ENCODE peak calls at places on chromosomes 12 and 14, in six cellular contexts. One of them, this sample, is unnamed.
A peak's percentile ranks its signal among the peaks of the same experiment; 100 is the strongest.

GRCh38 chr14:93619176-93619793 is 169.0 kb downstream of the PRIMA1 start:
- DNase-seq in bronchial epithelial cell: peak; percentile 48
- DNase-seq in upper lobe of left lung: peak; percentile 28
- DNase-seq in heart left ventricle: no peak
- DNase-seq in fibroblast of pulmonary artery: peak; percentile 63
- DNase-seq in AG04450: no peak
- DNase-seq in this sample: peak; percentile 7

GRCh38 chr12:64883264-64884163 is 59.1 kb downstream of the TBC1D30 start:
- DNase-seq in bronchial epithelial cell: no peak
- DNase-seq in upper lobe of left lung: no peak
- DNase-seq in heart left ventricle: no peak
- DNase-seq in fibroblast of pulmonary artery: no peak
- DNase-seq in AG04450: no peak
- DNase-seq in this sample: no peak

GRCh38 chr12:109677323-109677722 is 36.3 kb upstream of the FAM222A start:
- DNase-seq in bronchial epithelial cell: no peak
- DNase-seq in upper lobe of left lung: no peak
- DNase-seq in heart left ventricle: no peak
- DNase-seq in fibroblast of pulmonary artery: no peak
- DNase-seq in AG04450: no peak
- DNase-seq in this sample: no peak

GRCh38 chr12:59938190-59938962 is 342.5 kb downstream of the SLC16A7 start:
- DNase-seq in bronchial epithelial cell: no peak
- DNase-seq in upper lobe of left lung: no peak
- DNase-seq in heart left ventricle: no peak
- DNase-seq in fibroblast of pulmonary artery: no peak
- DNase-seq in AG04450: no peak
- DNase-seq in this sample: no peak

GRCh38 chr12:28415755-28416154 is 225.5 kb downstream of the CCDC91 start:
- DNase-seq in bronchial epithelial cell: peak; percentile 71
- DNase-seq in upper lobe of left lung: no peak
- DNase-seq in heart left ventricle: no peak
- DNase-seq in fibroblast of pulmonary artery: peak; percentile 84
- DNase-seq in AG04450: peak; percentile 42
- DNase-seq in this sample: peak; percentile 69

GRCh38 chr12:115866909-115867525 is 410.5 kb downstream of the MED13L start:
- DNase-seq in bronchial epithelial cell: peak; percentile 28
- DNase-seq in upper lobe of left lung: no peak
- DNase-seq in heart left ventricle: no peak
- DNase-seq in fibroblast of pulmonary artery: no peak
- DNase-seq in AG04450: no peak
- DNase-seq in this sample: no peak

GRCh38 chr12:638948-639557 is 24.2 kb downstream of the NINJ2 start:
- DNase-seq in bronchial epithelial cell: no peak
- DNase-seq in upper lobe of left lung: no peak
- DNase-seq in heart left ventricle: no peak
- DNase-seq in fibroblast of pulmonary artery: no peak
- DNase-seq in AG04450: no peak
- DNase-seq in this sample: no peak

GRCh38 chr12:82996168-82996812 is 309.6 kb downstream of the TMTC2 start:
- DNase-seq in bronchial epithelial cell: peak; percentile 29
- DNase-seq in upper lobe of left lung: no peak
- DNase-seq in heart left ventricle: no peak
- DNase-seq in fibroblast of pulmonary artery: no peak
- DNase-seq in AG04450: no peak
- DNase-seq in this sample: no peak

GRCh38 chr14:96584199-96584906 is 82.2 kb downstream of the PAPOLA start:
- DNase-seq in bronchial epithelial cell: peak; percentile 10
- DNase-seq in upper lobe of left lung: peak; percentile 48
- DNase-seq in heart left ventricle: no peak
- DNase-seq in fibroblast of pulmonary artery: peak; percentile 10
- DNase-seq in AG04450: no peak
- DNase-seq in this sample: no peak

GRCh38 chr12:111826316-111826715 is 15.7 kb upstream of the MAPKAPK5 start:
- DNase-seq in bronchial epithelial cell: no peak
- DNase-seq in upper lobe of left lung: no peak
- DNase-seq in heart left ventricle: no peak
- DNase-seq in fibroblast of pulmonary artery: no peak
- DNase-seq in AG04450: no peak
- DNase-seq in this sample: no peak

GRCh38 chr12:100348657-100349454 is 8.0 kb upstream of the SLC17A8 start:
- DNase-seq in bronchial epithelial cell: peak; percentile 43
- DNase-seq in upper lobe of left lung: no peak
- DNase-seq in heart left ventricle: no peak
- DNase-seq in fibroblast of pulmonary artery: peak; percentile 48
- DNase-seq in AG04450: no peak
- DNase-seq in this sample: no peak

GRCh38 chr14:105060751-105061427 is 4.3 kb downstream of the GPR132 start:
- DNase-seq in bronchial epithelial cell: no peak
- DNase-seq in upper lobe of left lung: peak; percentile 71
- DNase-seq in heart left ventricle: no peak
- DNase-seq in fibroblast of pulmonary artery: no peak
- DNase-seq in AG04450: no peak
- DNase-seq in this sample: no peak

GRCh38 chr12:30796891-30797371 is 42.2 kb upstream of the CAPRIN2 start:
- DNase-seq in bronchial epithelial cell: peak; percentile 42
- DNase-seq in upper lobe of left lung: no peak
- DNase-seq in heart left ventricle: no peak
- DNase-seq in fibroblast of pulmonary artery: peak; percentile 39
- DNase-seq in AG04450: no peak
- DNase-seq in this sample: no peak

GRCh38 chr14:58100735-58101368 is 51.2 kb downstream of the ARMH4 start:
- DNase-seq in bronchial epithelial cell: peak; percentile 31
- DNase-seq in upper lobe of left lung: no peak
- DNase-seq in heart left ventricle: no peak
- DNase-seq in fibroblast of pulmonary artery: peak; percentile 53
- DNase-seq in AG04450: peak; percentile 42
- DNase-seq in this sample: no peak

GRCh38 chr12:89920866-89921265 is 212.2 kb upstream of the ATP2B1 start:
- DNase-seq in bronchial epithelial cell: no peak
- DNase-seq in upper lobe of left lung: no peak
- DNase-seq in heart left ventricle: no peak
- DNase-seq in fibroblast of pulmonary artery: no peak
- DNase-seq in AG04450: no peak
- DNase-seq in this sample: no peak

GRCh38 chr12:55718650-55719275 is 1.4 kb upstream of the RDH5 start:
- DNase-seq in bronchial epithelial cell: no peak
- DNase-seq in upper lobe of left lung: no peak
- DNase-seq in heart left ventricle: peak; percentile 46
- DNase-seq in fibroblast of pulmonary artery: no peak
- DNase-seq in AG04450: no peak
- DNase-seq in this sample: no peak

GRCh38 chr12:112606611-112607366 is 184.8 kb upstream of the RPH3A start:
- DNase-seq in bronchial epithelial cell: no peak
- DNase-seq in upper lobe of left lung: no peak
- DNase-seq in heart left ventricle: no peak
- DNase-seq in fibroblast of pulmonary artery: no peak
- DNase-seq in AG04450: no peak
- DNase-seq in this sample: no peak

GRCh38 chr14:75249251-75249957 is 29.2 kb upstream of the FOS start:
- DNase-seq in bronchial epithelial cell: peak; percentile 67
- DNase-seq in upper lobe of left lung: peak; percentile 62
- DNase-seq in heart left ventricle: no peak
- DNase-seq in fibroblast of pulmonary artery: no peak
- DNase-seq in AG04450: no peak
- DNase-seq in this sample: no peak

GRCh38 chr14:66657780-66658179 is 149.8 kb downstream of the GPHN start:
- DNase-seq in bronchial epithelial cell: no peak
- DNase-seq in upper lobe of left lung: no peak
- DNase-seq in heart left ventricle: no peak
- DNase-seq in fibroblast of pulmonary artery: no peak
- DNase-seq in AG04450: no peak
- DNase-seq in this sample: no peak

GRCh38 chr12:3289702-3290101 is 201.3 kb upstream of the PRMT8 start:
- DNase-seq in bronchial epithelial cell: no peak
- DNase-seq in upper lobe of left lung: no peak
- DNase-seq in heart left ventricle: no peak
- DNase-seq in fibroblast of pulmonary artery: no peak
- DNase-seq in AG04450: no peak
- DNase-seq in this sample: no peak

GRCh38 chr14:90628825-90629224 is 187.4 kb downstream of the TTC7B start:
- DNase-seq in bronchial epithelial cell: no peak
- DNase-seq in upper lobe of left lung: no peak
- DNase-seq in heart left ventricle: no peak
- DNase-seq in fibroblast of pulmonary artery: no peak
- DNase-seq in AG04450: no peak
- DNase-seq in this sample: no peak

GRCh38 chr14:63875311-63875710 is 22.5 kb downstream of the SYNE2 start:
- DNase-seq in bronchial epithelial cell: peak; percentile 84
- DNase-seq in upper lobe of left lung: peak; percentile 30
- DNase-seq in heart left ventricle: no peak
- DNase-seq in fibroblast of pulmonary artery: peak; percentile 97
- DNase-seq in AG04450: no peak
- DNase-seq in this sample: peak; percentile 99

GRCh38 chr14:50800032-50800431 is 30.9 kb downstream of the NIN start:
- DNase-seq in bronchial epithelial cell: peak; percentile 61
- DNase-seq in upper lobe of left lung: no peak
- DNase-seq in heart left ventricle: no peak
- DNase-seq in fibroblast of pulmonary artery: peak; percentile 15
- DNase-seq in AG04450: no peak
- DNase-seq in this sample: no peak
- TF ChIP-seq CTCF in bronchial epithelial cell: no peak
- TF ChIP-seq CTCF in upper lobe of left lung: no peak
- TF ChIP-seq CTCF in heart left ventricle: no peak
- TF ChIP-seq CTCF in fibroblast of pulmonary artery: no peak
- TF ChIP-seq CTCF in AG04450: no peak
- TF ChIP-seq CTCF in this sample: no peak

GRCh38 chr14:101363261-101363555 is 198.1 kb upstream of the DIO3 start:
- DNase-seq in bronchial epithelial cell: no peak
- DNase-seq in upper lobe of left lung: no peak
- DNase-seq in heart left ventricle: no peak
- DNase-seq in fibroblast of pulmonary artery: no peak
- DNase-seq in AG04450: no peak
- DNase-seq in this sample: no peak

GRCh38 chr14:101360045-101360931 is 201.0 kb upstream of the DIO3 start:
- DNase-seq in bronchial epithelial cell: no peak
- DNase-seq in upper lobe of left lung: peak; percentile 48
- DNase-seq in heart left ventricle: no peak
- DNase-seq in fibroblast of pulmonary artery: no peak
- DNase-seq in AG04450: no peak
- DNase-seq in this sample: no peak

GRCh38 chr14:101362529-101363260 is 198.6 kb upstream of the DIO3 start:
- DNase-seq in bronchial epithelial cell: no peak
- DNase-seq in upper lobe of left lung: no peak
- DNase-seq in heart left ventricle: no peak
- DNase-seq in fibroblast of pulmonary artery: no peak
- DNase-seq in AG04450: no peak
- DNase-seq in this sample: no peak

GRCh38 chr14:101361044-101361443 is 200.3 kb upstream of the DIO3 start:
- DNase-seq in bronchial epithelial cell: no peak
- DNase-seq in upper lobe of left lung: no peak
- DNase-seq in heart left ventricle: no peak
- DNase-seq in fibroblast of pulmonary artery: no peak
- DNase-seq in AG04450: no peak
- DNase-seq in this sample: no peak

GRCh38 chr14:101361451-101362433 is 199.6 kb upstream of the DIO3 start:
- DNase-seq in bronchial epithelial cell: no peak
- DNase-seq in upper lobe of left lung: no peak
- DNase-seq in heart left ventricle: no peak
- DNase-seq in fibroblast of pulmonary artery: no peak
- DNase-seq in AG04450: no peak
- DNase-seq in this sample: no peak
- H3K4me3 ChIP-seq in bronchial epithelial cell: no peak overlapping the region
- H3K4me3 ChIP-seq in upper lobe of left lung: no peak overlapping the region
- H3K4me3 ChIP-seq in heart left ventricle: no peak overlapping the region
- H3K4me3 ChIP-seq in fibroblast of pulmonary artery: no peak overlapping the region
- H3K4me3 ChIP-seq in AG04450: no peak overlapping the region
- H3K4me3 ChIP-seq in this sample: no peak overlapping the region

GRCh38 chr12:120738252-120739030 is 12.8 kb downstream of the ACADS start:
- DNase-seq in bronchial epithelial cell: no peak
- DNase-seq in upper lobe of left lung: no peak
- DNase-seq in heart left ventricle: no peak
- DNase-seq in fibroblast of pulmonary artery: no peak
- DNase-seq in AG04450: no peak
- DNase-seq in this sample: no peak
- TF ChIP-seq CTCF in bronchial epithelial cell: no peak
- TF ChIP-seq CTCF in upper lobe of left lung: no peak
- TF ChIP-seq CTCF in heart left ventricle: no peak
- TF ChIP-seq CTCF in fibroblast of pulmonary artery: no peak
- TF ChIP-seq CTCF in AG04450: no peak
- TF ChIP-seq CTCF in this sample: no peak

GRCh38 chr12:51386361-51386760 is 4.8 kb downstream of the GALNT6 start:
- DNase-seq in bronchial epithelial cell: peak; percentile 58
- DNase-seq in upper lobe of left lung: no peak
- DNase-seq in heart left ventricle: no peak
- DNase-seq in fibroblast of pulmonary artery: no peak
- DNase-seq in AG04450: no peak
- DNase-seq in this sample: no peak
- H3K4me3 ChIP-seq in bronchial epithelial cell: no peak overlapping the region
- H3K4me3 ChIP-seq in upper lobe of left lung: no peak overlapping the region
- H3K4me3 ChIP-seq in heart left ventricle: no peak overlapping the region
- H3K4me3 ChIP-seq in fibroblast of pulmonary artery: no peak overlapping the region
- H3K4me3 ChIP-seq in AG04450: no peak overlapping the region
- H3K4me3 ChIP-seq in this sample: no peak overlapping the region

GRCh38 chr14:77061630-77062029 is 33.1 kb upstream of the IRF2BPL start:
- DNase-seq in bronchial epithelial cell: no peak
- DNase-seq in upper lobe of left lung: no peak
- DNase-seq in heart left ventricle: no peak
- DNase-seq in fibroblast of pulmonary artery: no peak
- DNase-seq in AG04450: no peak
- DNase-seq in this sample: no peak

GRCh38 chr14:77058785-77059184 is 30.3 kb upstream of the IRF2BPL start:
- DNase-seq in bronchial epithelial cell: no peak
- DNase-seq in upper lobe of left lung: no peak
- DNase-seq in heart left ventricle: no peak
- DNase-seq in fibroblast of pulmonary artery: no peak
- DNase-seq in AG04450: no peak
- DNase-seq in this sample: no peak

GRCh38 chr14:77062261-77062660 is 33.8 kb upstream of the IRF2BPL start:
- DNase-seq in bronchial epithelial cell: no peak
- DNase-seq in upper lobe of left lung: no peak
- DNase-seq in heart left ventricle: no peak
- DNase-seq in fibroblast of pulmonary artery: no peak
- DNase-seq in AG04450: no peak
- DNase-seq in this sample: no peak

GRCh38 chr14:77058082-77058481 is 29.6 kb upstream of the IRF2BPL start:
- DNase-seq in bronchial epithelial cell: no peak
- DNase-seq in upper lobe of left lung: no peak
- DNase-seq in heart left ventricle: no peak
- DNase-seq in fibroblast of pulmonary artery: no peak
- DNase-seq in AG04450: no peak
- DNase-seq in this sample: no peak

DNA sequence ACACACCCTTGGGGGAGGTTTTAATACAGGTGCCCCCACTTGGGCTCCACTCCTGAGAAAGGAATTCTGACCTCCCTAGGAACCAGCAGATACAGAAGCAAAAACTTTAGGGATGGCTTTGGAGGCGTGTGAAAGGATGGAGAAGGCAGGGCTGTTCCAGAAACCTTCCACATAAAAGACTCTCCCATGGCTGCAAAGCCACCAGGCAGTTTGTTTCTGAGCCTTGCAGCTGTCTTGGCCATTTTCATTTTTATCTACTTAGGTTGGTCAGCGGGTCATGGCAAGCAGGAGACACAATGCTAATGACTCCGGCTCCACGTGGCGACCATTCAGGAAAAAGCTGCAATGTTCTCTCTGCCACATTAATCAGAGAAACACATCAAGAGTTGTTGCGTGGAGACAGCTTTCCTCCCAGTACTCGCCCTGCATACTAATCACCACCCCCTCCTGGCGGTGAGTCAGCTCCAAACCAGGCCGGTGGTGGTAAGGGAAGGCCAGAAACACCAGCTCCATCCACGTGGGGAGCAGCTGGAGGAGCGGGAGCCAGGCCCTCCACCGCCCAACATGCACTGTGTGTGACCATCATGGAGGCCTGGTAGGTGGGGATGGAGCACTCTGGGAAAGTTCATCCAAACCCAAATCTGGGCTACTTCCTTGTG is 30.9 kb upstream of the IRF2BPL start:
- DNase-seq in bronchial epithelial cell: peak; percentile 60
- DNase-seq in upper lobe of left lung: peak; percentile 42
- DNase-seq in heart left ventricle: peak; percentile 70
- DNase-seq in fibroblast of pulmonary artery: peak; percentile 89
- DNase-seq in AG04450: no peak
- DNase-seq in this sample: peak; percentile 51
- TF ChIP-seq CTCF in bronchial epithelial cell: no peak
- TF ChIP-seq CTCF in upper lobe of left lung: peak; percentile 60
- TF ChIP-seq CTCF in heart left ventricle: peak; percentile 23
- TF ChIP-seq CTCF in fibroblast of pulmonary artery: peak; percentile 42
- TF ChIP-seq CTCF in AG04450: peak; percentile 33
- TF ChIP-seq CTCF in this sample: peak; percentile 46

This sample was measured in epithelial cell of proximal tubule.